ENCODE peak calls at places on chromosomes 3 and 15, in five cellular contexts. J, V, L, G and H are unnamed samples.
A peak's percentile ranks its signal among the peaks of the same experiment; 100 is the strongest.

GRCh38 chr15:57541805-57542504 is 49.7 kb upstream of the MYZAP start:
- DNase-seq in L (peak; percentile 83), V (peak; percentile 40), G (peak; percentile 74), J (peak; percentile 52), H (peak; percentile 67)

GRCh38 chr3:2098398-2099027 is at the start of gene CNTN4:
- DNase-seq in J (no peak), G (peak; percentile 85), V (no peak), L (peak; percentile 82), H (peak; percentile 90)

GRCh38 chr3:189911001-189911400 is 209.7 kb downstream of the P3H2 start:
- DNase-seq in J (no peak), L (no peak), G (no peak), V (no peak), H (no peak)

GRCh38 chr15:44705981-44706380 is 5.1 kb downstream of the PATL2 start:
- DNase-seq in J (no peak), V (no peak), L (no peak), G (no peak), H (no peak)

GRCh38 chr3:68893600-68894239 is 38.6 kb downstream of the TAFA4 start:
- DNase-seq in J (no peak), V (peak; percentile 3), L (no peak), G (no peak), H (no peak)

GRCh38 chr3:140134231-140134630 is 199.2 kb downstream of the CLSTN2 start:
- DNase-seq in J (no peak), G (no peak), V (no peak), L (no peak), H (no peak)

GRCh38 chr3:143443851-143444331 is 324.3 kb downstream of the CHST2 start:
- DNase-seq in J (peak; percentile 78), V (peak; percentile 79), G (no peak), L (no peak), H (no peak)

GRCh38 chr3:105837143-105837740 is 31.6 kb downstream of the CBLB start:
- DNase-seq in J (no peak), L (no peak), G (no peak), V (no peak), H (no peak)

GRCh38 chr3:39098473-39099000 is 8.9 kb downstream of the GORASP1 start:
- DNase-seq in J (no peak), L (no peak), G (no peak), V (no peak), H (no peak)

GRCh38 chr3:123371426-123371825 is 77.5 kb downstream of the ADCY5 start:
- DNase-seq in L (no peak), V (no peak), J (no peak), G (no peak), H (no peak)

GRCh38 chr15:51864408-51865056 is 35.1 kb downstream of the TMOD3 start:
- DNase-seq in J (no peak), L (no peak), V (no peak), G (no peak), H (peak; percentile 38)

GRCh38 chr3:29642393-29643033 is 361.6 kb downstream of the RBMS3 start:
- DNase-seq in L (no peak), J (peak; percentile 15), G (no peak), V (no peak), H (no peak)

GRCh38 chr3:11367116-11367781 is 95.1 kb downstream of the ATG7 start:
- DNase-seq in L (no peak), J (no peak), G (no peak), V (peak; percentile 43), H (no peak)

GRCh38 chr3:104388624-104389023 is 978.1 kb upstream of the ALCAM start:
- DNase-seq in V (no peak), G (no peak), L (no peak), J (no peak), H (no peak)

GRCh38 chr3:171680690-171681416 is 129.4 kb downstream of the PLD1 start:
- DNase-seq in L (no peak), G (no peak), V (no peak), J (no peak), H (no peak)

GRCh38 chr3:17945799-17946381 is 203.5 kb upstream of the TBC1D5 start:
- DNase-seq in L (no peak), G (no peak), V (no peak), J (no peak), H (no peak)

GRCh38 chr15:78538358-78538757 is 1.9 kb upstream of the PSMA4 start:
- DNase-seq in V (no peak), G (no peak), L (no peak), J (no peak), H (no peak)

GRCh38 chr15:78542647-78543046 is 2.4 kb downstream of the PSMA4 start:
- DNase-seq in V (no peak), G (no peak), L (no peak), J (no peak), H (no peak)

GRCh38 chr15:78540955-78541743 is 905 bp downstream of the PSMA4 start:
- DNase-seq in G (no peak), J (no peak), L (no peak), V (no peak), H (no peak)

GRCh38 chr15:78541744-78542034 is 1.4 kb downstream of the PSMA4 start:
- DNase-seq in L (no peak), V (no peak), G (no peak), J (no peak), H (no peak)

GRCh38 chr15:78540135-78540954 is at the start of gene PSMA4:
- DNase-seq in G (peak; percentile 86), J (peak; percentile 66), V (peak; percentile 91), L (peak; percentile 98), H (peak; percentile 90)
- TF ChIP-seq CTCF in G (no peak), J (peak; percentile 15), V (no peak), L (no peak), H (peak; percentile 26)

DNA sequence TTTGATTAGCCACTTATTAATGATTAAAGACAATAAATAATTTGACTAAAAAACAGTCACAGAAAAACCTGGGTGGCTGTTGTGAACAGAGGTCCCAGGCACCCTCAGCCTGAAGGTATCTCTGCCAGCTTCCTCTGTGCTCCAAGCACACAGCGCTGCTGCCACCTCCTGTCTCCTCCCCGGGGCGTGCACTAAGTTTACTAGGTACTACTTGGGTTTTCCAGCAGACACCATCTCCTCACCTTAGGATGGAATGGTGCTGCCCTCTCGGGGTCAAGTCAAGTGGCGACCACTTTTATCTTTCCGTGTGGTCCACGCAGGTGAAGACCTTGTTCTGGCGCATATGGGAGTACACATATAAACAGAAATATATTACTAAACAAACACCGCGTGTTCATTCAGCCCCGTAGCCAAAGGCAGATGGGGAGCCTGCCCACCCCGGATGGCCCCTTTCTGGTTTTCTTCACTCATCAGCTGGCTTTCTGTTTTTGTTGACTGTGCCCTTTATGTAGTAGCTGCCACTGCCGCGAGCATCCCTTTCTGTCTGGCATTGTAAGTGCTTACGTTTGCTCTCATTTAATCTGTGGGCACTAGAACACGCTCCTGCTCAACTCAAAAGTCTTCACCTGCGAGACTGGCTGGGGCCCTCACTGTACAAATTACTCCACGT is 128.0 kb downstream of the LRIG1 start:
- DNase-seq in L (peak; percentile 72), J (no peak), G (peak; percentile 73), V (no peak), H (peak; percentile 84)
- TF ChIP-seq CTCF in L (peak; percentile 23), J (peak; percentile 32), G (peak; percentile 64), V (no peak), H (peak; percentile 78)

GRCh38 chr3:86180696-86181095 is 810.3 kb downstream of the VGLL3 start:
- DNase-seq in G (peak; percentile 34), L (no peak), J (no peak), V (no peak), H (no peak)
- TF ChIP-seq CTCF in G (peak; percentile 21), L (no peak), J (no peak), V (no peak), H (peak; percentile 60)

DNA sequence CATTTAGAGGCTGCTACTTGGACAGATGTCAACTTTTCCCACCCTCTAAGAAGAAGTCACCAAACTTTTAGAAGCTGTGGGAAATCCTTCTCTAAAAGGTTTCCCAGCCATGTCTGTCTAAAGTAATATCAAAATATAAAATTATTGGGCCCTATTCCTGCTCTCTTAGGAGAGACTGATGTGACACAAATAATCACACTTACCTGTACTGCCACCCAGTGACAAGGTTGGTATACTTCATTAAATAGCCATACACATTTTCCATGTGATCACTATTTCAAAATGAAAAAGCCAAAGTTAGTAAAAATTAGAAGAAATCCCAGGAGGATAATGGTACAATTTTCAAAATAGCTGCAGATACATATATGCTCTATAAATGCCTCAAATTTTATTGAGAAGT is 12.6 kb downstream of the OSBPL11 start:
- DNase-seq in L (no peak), G (no peak), V (no peak), J (no peak), H (no peak)
- TF ChIP-seq CTCF in L (no peak), G (peak; percentile 36), V (no peak), J (no peak), H (no peak)